ENCODE peak calls at places on chromosomes 1 and 21, in four cellular contexts. M, B, X and O are unnamed samples.

GRCh38 chr1:35807614-35808375 is at the start of gene AGO4:
- DNase-seq in M (peak), B (peak), X (no peak), O (peak)

GRCh38 chr1:229430761-229431269 is 3.1 kb downstream of the ACTA1 start:
- DNase-seq in M (no peak), B (peak), X (no peak), O (peak)

GRCh38 chr1:40898434-40898900 is 36.3 kb upstream of the CITED4 start:
- DNase-seq in M (no peak), B (no peak), X (peak), O (no peak)

GRCh38 chr21:36236052-36236730 is 79.6 kb downstream of the DOP1B start:
- DNase-seq in M (no peak), B (no peak), X (peak), O (no peak)

GRCh38 chr21:39347537-39347936 is 1.4 kb downstream of the HMGN1 start:
- DNase-seq in M (no peak), B (no peak), X (no peak), O (no peak)

GRCh38 chr1:166302919-166303758 is 136.3 kb upstream of the FAM78B start:
- DNase-seq in M (no peak), B (no peak), X (peak), O (no peak)

GRCh38 chr1:228267962-228268890 is 60.4 kb downstream of the OBSCN start:
- DNase-seq in M (no peak), B (peak), X (no peak), O (no peak)

GRCh38 chr21:42161957-42162681 is 56.8 kb upstream of the ABCG1 start:
- DNase-seq in M (no peak), B (no peak), X (no peak), O (no peak)

GRCh38 chr1:193234523-193234922 is 48.1 kb upstream of the B3GALT2 start:
- DNase-seq in M (no peak), B (no peak), X (no peak), O (no peak)
- TF ChIP-seq SPI1 in M (no peak), B (no peak), X (no peak), O (no peak)

GRCh38 chr1:21869620-21870121 is 57.6 kb downstream of the LDLRAD2 start:
- DNase-seq in M (no peak), B (no peak), X (no peak), O (no peak)
- TF ChIP-seq SPI1 in M (no peak), B (no peak), X (no peak), O (no peak)

GRCh38 chr21:14767192-14767852 is 221.2 kb upstream of the SAMSN1 start:
- DNase-seq in M (no peak), B (no peak), X (no peak), O (no peak)

GRCh38 chr21:14768042-14768441 is 221.9 kb upstream of the SAMSN1 start:
- DNase-seq in M (no peak), B (no peak), X (no peak), O (no peak)

GRCh38 chr21:14763695-14764064 is 217.6 kb upstream of the SAMSN1 start:
- DNase-seq in M (no peak), B (no peak), X (no peak), O (no peak)

GRCh38 chr21:14762734-14763694 is 216.9 kb upstream of the SAMSN1 start:
- DNase-seq in M (peak), B (peak), X (peak), O (peak)

GRCh38 chr21:14766241-14766640 is 220.1 kb upstream of the SAMSN1 start:
- DNase-seq in M (no peak), B (no peak), X (no peak), O (no peak)
- TF ChIP-seq SPI1 in M (no peak), B (no peak), X (no peak), O (no peak)

GRCh38 chr1:4071675-4072074 is 171.6 kb upstream of the C1orf174 start:
- DNase-seq in M (no peak), B (no peak), X (no peak), O (no peak)
- TF ChIP-seq SPI1 in M (no peak), B (no peak), X (no peak), O (no peak)